ENCODE peak calls at places on chromosomes 4 and X, in seven cellular contexts. U is SK-N-SH, W is BJ, H is astrocyte of the spinal cord, T is heart left ventricle, G is A549, R is lower leg skin. J is an unnamed sample.

GRCh38 chr4:6779667-6780565 is 2.6 kb upstream of the KIAA0232 start:
- DNase-seq in U (no peak), W (no peak), H (peak), T (no peak), G (no peak), R (no peak), J (peak)

GRCh38 chr4:113958766-113959540 is 20.5 kb downstream of the ARSJ start:
- DNase-seq in U (no peak), W (peak), H (peak), T (no peak), G (peak), R (no peak), J (peak)

GRCh38 chrX:155718964-155719586 is 106.3 kb upstream of the TMLHE start:
- DNase-seq in U (no peak), W (peak), H (no peak), T (peak), G (no peak), R (no peak), J (no peak)

GRCh38 chr4:89184407-89184806 is 73.1 kb downstream of the TIGD2 start:
- DNase-seq in U (no peak), W (no peak), H (no peak), T (no peak), G (no peak), R (no peak), J (no peak)

GRCh38 chr4:17763931-17764330 is 17.5 kb downstream of the FAM184B start:
- DNase-seq in U (peak), W (no peak), H (no peak), T (no peak), G (no peak), R (no peak), J (no peak)

GRCh38 chr4:7041851-7042696 is 1.1 kb upstream of the TADA2B start:
- DNase-seq in U (peak), W (no peak), H (no peak), T (peak), G (no peak), R (peak), J (peak)

GRCh38 chr4:188660796-188661195 is 521.6 kb downstream of the TRIML1 start:
- DNase-seq in U (no peak), W (no peak), H (no peak), T (no peak), G (no peak), R (no peak), J (no peak)

GRCh38 chr4:88041626-88042025 is 34.2 kb downstream of the PKD2 start:
- DNase-seq in U (no peak), W (no peak), H (no peak), T (no peak), G (no peak), R (no peak), J (no peak)

GRCh38 chr4:26687728-26688127 is 103.8 kb downstream of the TBC1D19 start:
- DNase-seq in U (no peak), W (peak), H (peak), T (no peak), G (no peak), R (no peak), J (peak)

GRCh38 chrX:47170861-47171692 is 22.6 kb upstream of the UBA1 start:
- DNase-seq in U (peak), W (no peak), H (no peak), T (no peak), G (no peak), R (no peak), J (no peak)

GRCh38 chr4:57710053-57710452 is 599.9 kb upstream of the IGFBP7 start:
- DNase-seq in U (no peak), W (no peak), H (no peak), T (no peak), G (no peak), R (no peak), J (no peak)

GRCh38 chr4:184237612-184238011 is 19.9 kb upstream of the ENPP6 start:
- DNase-seq in U (no peak), W (no peak), H (no peak), T (no peak), G (no peak), R (no peak), J (peak)

GRCh38 chr4:159698336-159698735 is 595.5 kb downstream of the RAPGEF2 start:
- DNase-seq in U (no peak), W (no peak), H (peak), T (no peak), G (no peak), R (no peak), J (no peak)

GRCh38 chrX:38817004-38817703 is 15.9 kb downstream of the MID1IP1 start:
- DNase-seq in U (no peak), W (no peak), H (no peak), T (peak), G (no peak), R (peak), J (peak)

GRCh38 chr4:72567821-72568620 is 1.0 kb downstream of the ADAMTS3 start:
- DNase-seq in U (peak), W (peak), H (peak), T (peak), G (peak), R (peak), J (peak)

GRCh38 chrX:37887347-37887746 is 40.0 kb upstream of the DYNLT3 start:
- DNase-seq in U (no peak), W (no peak), H (no peak), T (no peak), G (no peak), R (no peak), J (no peak)

GRCh38 chr4:100875296-100876040 is 357.6 kb upstream of the EMCN start:
- DNase-seq in U (no peak), W (no peak), H (no peak), T (no peak), G (no peak), R (no peak), J (no peak)

GRCh38 chr4:153014460-153014859 is 78.3 kb downstream of the FHDC1 start:
- DNase-seq in U (no peak), W (no peak), H (peak), T (no peak), G (no peak), R (no peak), J (no peak)

GRCh38 chr4:7226993-7227392 is 34.7 kb downstream of the SORCS2 start:
- DNase-seq in U (peak), W (no peak), H (no peak), T (no peak), G (no peak), R (no peak), J (no peak)

GRCh38 chr4:88212253-88212561 is 53.8 kb upstream of the ABCG2 start:
- DNase-seq in U (no peak), W (no peak), H (no peak), T (no peak), G (no peak), R (no peak), J (no peak)

GRCh38 chrX:71367396-71367795 is 1.2 kb downstream of the TAF1 start:
- DNase-seq in U (no peak), W (no peak), H (no peak), T (no peak), G (no peak), R (no peak), J (peak)

GRCh38 chrX:71366674-71367256 is 608 bp downstream of the TAF1 start:
- DNase-seq in U (peak), W (no peak), H (peak), T (peak), G (peak), R (no peak), J (peak)

GRCh38 chrX:71372388-71372787 is 6.2 kb downstream of the TAF1 start:
- DNase-seq in U (no peak), W (no peak), H (no peak), T (no peak), G (no peak), R (no peak), J (no peak)
- H3K4me3 ChIP-seq in U (no peak), W (no peak), H (no peak), T (no peak), G (no peak), R (no peak), J (no peak)

DNA sequence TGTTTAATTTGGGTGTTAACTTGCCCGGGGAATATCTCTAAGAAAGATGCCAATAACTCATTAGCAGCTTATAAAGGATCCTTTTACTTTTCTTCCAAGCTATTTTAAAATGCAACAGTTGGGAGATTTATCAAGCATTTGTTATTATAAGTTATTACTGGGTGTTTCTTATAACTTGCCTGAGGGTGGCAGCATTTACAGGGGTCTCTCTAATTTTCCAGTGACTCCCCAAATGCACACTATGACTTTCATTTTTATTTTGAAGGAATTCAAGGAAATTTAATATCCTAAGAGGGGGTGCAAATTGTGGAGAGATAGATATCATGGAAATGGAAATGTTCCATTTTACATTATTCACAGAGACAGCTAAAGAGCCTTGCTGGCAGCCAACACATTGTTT is 138.0 kb downstream of the PDGFRA start:
- DNase-seq in U (no peak), W (no peak), H (no peak), T (no peak), G (no peak), R (no peak), J (no peak)
- TF ChIP-seq CTCF in U (peak), W (no peak), H (no peak), T (no peak), G (no peak), R (no peak), J (no peak)

DNA sequence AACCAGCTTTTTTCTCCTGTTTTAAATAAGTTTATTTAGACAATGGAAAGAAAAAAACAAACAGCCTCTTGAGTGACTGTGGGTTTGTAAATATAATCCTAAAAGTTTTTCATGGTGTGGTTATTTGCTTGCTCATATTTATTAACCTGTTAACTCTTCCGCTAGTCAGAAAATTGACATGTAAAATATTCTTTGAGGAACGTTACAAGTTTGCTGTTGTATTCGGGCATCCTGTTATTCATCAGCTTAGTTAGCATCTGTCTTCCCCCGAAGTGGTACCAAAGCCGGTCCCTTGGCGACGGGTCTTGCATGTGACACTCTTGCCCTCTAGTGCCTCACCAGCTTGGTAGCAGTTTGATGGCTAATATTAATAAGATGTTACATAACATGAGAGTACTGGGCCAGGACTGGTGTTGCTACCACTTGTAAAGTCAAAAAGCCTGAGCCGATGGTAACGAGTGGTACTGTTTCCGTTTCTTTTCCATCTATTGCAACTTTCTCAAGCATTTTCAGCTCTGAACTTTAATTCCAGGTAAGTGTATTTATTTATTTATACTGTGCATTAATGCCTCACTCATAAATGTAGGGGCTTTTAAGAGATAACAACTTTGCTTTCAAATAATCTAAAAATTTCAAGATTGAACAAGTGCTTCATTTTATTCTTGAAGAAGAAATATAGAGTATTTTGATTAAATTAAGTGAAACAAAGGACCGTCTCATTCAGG is at the start of gene NDST3:
- DNase-seq in U (peak), W (no peak), H (peak), T (peak), G (peak), R (no peak), J (peak)
- H3K4me3 ChIP-seq in U (peak), W (peak), H (peak), T (peak), G (peak), R (no peak), J (peak)

GRCh38 chr4:2280531-2281300 is 18.8 kb upstream of the MXD4 start:
- DNase-seq in U (no peak), W (no peak), H (no peak), T (no peak), G (no peak), R (no peak), J (no peak)
- TF ChIP-seq CTCF in U (peak), W (peak), H (no peak), T (no peak), G (peak), R (no peak), J (no peak)

DNA sequence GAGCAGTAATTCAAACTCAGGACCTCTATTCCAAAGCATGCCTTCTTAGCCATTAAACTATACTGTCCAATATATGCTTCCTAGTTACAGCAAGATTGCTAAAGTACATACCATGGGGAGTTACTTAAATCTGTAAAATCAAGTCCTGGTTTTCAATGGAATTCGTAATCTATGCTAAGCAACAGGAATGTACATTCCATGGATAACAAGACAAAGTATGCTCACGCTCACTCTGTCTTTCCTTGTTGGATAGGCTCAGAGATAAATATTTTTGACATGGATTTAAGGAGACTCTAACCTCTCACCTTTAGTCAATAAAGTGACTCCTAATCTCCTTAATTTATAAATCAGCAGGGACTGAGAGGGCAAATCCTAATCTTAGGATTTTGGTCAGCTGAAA is 47.3 kb upstream of the STK26 start:
- DNase-seq in U (no peak), W (no peak), H (no peak), T (no peak), G (no peak), R (no peak), J (peak)
- H3K4me3 ChIP-seq in U (no peak), W (no peak), H (no peak), T (no peak), G (no peak), R (no peak), J (no peak)

DNA sequence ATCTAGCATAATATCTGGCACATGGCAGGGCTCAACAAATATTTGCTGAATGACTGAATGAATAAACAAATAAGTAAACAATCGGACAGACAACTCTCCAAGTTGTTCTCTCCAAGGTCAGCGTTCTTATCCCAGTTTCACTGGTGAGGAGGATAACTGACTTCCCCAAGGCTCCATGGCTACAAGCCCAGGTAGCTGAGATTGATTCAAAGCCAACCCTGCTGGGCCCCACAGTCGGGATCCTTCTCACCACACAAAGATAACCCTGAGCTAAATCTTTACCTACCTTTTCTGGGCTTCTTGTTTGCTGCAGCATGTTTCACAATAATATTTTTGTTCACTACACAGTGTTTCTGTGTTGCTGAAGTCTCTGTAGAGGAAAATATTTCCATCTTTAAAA is 54.9 kb downstream of the USP46 start:
- DNase-seq in U (no peak), W (no peak), H (no peak), T (peak), G (no peak), R (no peak), J (no peak)
- TF ChIP-seq CTCF in U (no peak), W (no peak), H (no peak), T (no peak), G (no peak), R (no peak), J (no peak)

DNA sequence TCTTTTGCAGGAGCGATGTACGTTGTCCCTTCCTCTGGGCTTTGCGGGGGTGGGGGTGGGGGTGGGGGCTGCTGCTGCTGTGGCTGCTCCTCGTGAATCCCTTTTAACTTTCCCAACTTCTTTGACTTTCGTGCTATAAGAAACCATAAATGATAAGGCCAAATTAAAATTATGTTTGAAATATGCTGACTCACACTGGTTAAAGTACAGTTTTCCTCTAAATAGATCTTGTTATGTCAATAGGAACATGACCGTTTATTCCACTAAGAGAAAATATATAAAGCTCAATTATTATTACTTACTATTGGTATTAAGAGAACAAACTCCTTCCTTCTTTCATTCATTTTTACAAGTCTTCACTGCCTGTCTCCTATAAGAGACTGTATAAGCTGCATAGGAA is 287.4 kb downstream of the NR3C2 start:
- DNase-seq in U (no peak), W (no peak), H (no peak), T (no peak), G (no peak), R (no peak), J (no peak)
- H3K4me3 ChIP-seq in U (no peak), W (no peak), H (no peak), T (no peak), G (no peak), R (no peak), J (no peak)

DNA sequence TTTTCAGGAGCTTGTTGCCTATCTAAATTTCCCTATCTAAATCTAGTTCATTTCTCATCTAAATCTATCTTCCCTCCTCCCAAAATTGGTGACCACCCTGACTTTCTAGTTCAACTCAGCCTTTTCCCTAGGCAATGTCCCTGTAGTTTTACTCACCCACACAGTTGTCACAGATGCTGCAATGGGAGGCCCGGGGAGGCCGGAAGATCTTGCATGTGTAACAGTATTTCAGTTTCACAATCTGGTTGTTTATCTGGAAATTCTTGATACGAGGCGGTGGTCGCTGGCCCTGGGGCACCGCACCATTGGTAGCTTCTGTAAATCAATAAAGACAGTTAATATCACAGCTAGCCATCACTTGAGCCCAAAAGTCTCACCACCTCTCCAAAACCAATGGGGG is 20.2 kb downstream of the ZDHHC9 start:
- DNase-seq in U (no peak), W (no peak), H (no peak), T (no peak), G (no peak), R (no peak), J (peak)
- TF ChIP-seq CTCF in U (no peak), W (no peak), H (no peak), T (no peak), G (no peak), R (no peak), J (no peak)

GRCh38 chr4:82043809-82044137 is 330.0 kb downstream of the HNRNPD start:
- DNase-seq in U (peak), W (no peak), H (no peak), T (no peak), G (no peak), R (no peak), J (no peak)
- H3K4me3 ChIP-seq in U (no peak), W (no peak), H (no peak), T (peak), G (peak), R (no peak), J (no peak)